ENCODE peak calls at places on chromosomes 4 and X, in four cellular contexts. O is thyroid gland, Q is testis, T is heart right ventricle. N is an unnamed sample.

GRCh38 chr4:95417531-95417930 is 131.2 kb downstream of the UNC5C start:
- DNase-seq in O (no peak), Q (no peak), T (no peak), N (no peak)

GRCh38 chrX:107674480-107675364 is 46.4 kb downstream of the PRPS1 start:
- DNase-seq in O (peak; percentile 49), Q (peak; percentile 59), T (peak; percentile 73), N (peak; percentile 88)

GRCh38 chrX:97123001-97123400 is 239.3 kb downstream of the RPA4 start:
- DNase-seq in O (no peak), Q (no peak), T (no peak), N (no peak)

GRCh38 chrX:9231491-9231890 is 197.6 kb upstream of the FAM9B start:
- DNase-seq in O (no peak), Q (no peak), T (no peak), N (no peak)

GRCh38 chrX:53116101-53116500 is 22.2 kb downstream of the KANTR start:
- DNase-seq in O (no peak), Q (peak; percentile 43), T (peak; percentile 10), N (no peak)

GRCh38 chrX:3550160-3550765 is 163.2 kb downstream of the PRKX start:
- DNase-seq in O (peak; percentile 3), Q (no peak), T (no peak), N (no peak)

GRCh38 chrX:318068-318738 is 393 bp downstream of the GTPBP6 start:
- DNase-seq in O (peak; percentile 99), Q (peak; percentile 99), T (peak; percentile 98), N (peak; percentile 99)

GRCh38 chr4:120452006-120452405 is 385.4 kb upstream of the MAD2L1 start:
- DNase-seq in O (no peak), Q (no peak), T (no peak), N (no peak)

GRCh38 chr4:112296949-112297483 is at the start of gene ALPK1:
- DNase-seq in O (no peak), Q (no peak), T (no peak), N (no peak)

GRCh38 chr4:54898941-54899340 is 226.5 kb downstream of the KDR start:
- DNase-seq in O (no peak), Q (no peak), T (no peak), N (no peak)

GRCh38 chrX:85851418-85851817 is 195.9 kb downstream of the CHM start:
- DNase-seq in O (peak; percentile 58), Q (peak; percentile 15), T (no peak), N (no peak)

DNA sequence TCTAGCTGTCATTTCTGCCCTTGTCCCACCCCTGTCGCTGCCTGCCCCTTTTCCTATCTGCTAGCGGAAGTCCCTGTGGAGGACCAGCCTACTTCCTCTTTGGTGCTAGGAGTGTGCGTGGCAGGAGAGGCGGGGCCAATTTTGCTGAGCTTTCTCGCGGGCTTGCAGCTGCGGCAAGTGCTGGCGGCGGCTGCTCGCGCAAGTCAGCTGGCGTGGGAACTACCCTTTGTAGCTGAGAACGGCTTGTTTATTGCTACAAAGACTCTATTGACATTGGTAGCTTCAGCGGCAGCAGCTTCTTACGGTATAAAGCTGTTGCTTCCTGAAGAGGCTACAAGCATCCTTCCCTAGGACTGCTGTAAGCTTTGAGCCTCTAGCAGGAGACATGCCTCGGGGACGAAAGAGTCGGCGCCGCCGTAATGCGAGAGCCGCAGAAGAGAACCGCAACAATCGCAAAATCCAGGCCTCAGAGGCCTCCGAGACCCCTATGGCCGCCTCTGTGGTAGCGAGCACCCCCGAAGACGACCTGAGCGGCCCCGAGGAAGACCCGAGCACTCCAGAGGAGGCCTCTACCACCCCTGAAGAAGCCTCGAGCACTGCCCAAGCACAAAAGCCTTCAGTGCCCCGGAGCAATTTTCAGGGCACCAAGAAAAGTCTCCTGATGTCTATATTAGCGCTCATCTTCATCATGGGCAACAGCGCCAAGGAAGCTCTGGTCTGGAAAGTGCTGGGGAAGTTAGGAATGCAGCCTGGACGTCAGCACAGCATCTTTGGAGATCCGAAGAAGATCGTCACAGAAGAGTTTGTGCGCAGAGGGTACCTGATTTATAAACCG is at the start of gene MAGEH1:
- DNase-seq in O (peak; percentile 83), Q (peak; percentile 92), T (peak; percentile 87), N (peak; percentile 85)
- H3K27ac ChIP-seq in O (peak within 1 kb of the TSS; percentile 71), Q (peak within 1 kb of the TSS; percentile 86), T (peak within 1 kb of the TSS; percentile 81), N (peak within 1 kb of the TSS; percentile 85)

GRCh38 chrX:23344208-23344903 is 9.7 kb downstream of the PTCHD1 start:
- DNase-seq in O (no peak), Q (no peak), T (no peak), N (no peak)

GRCh38 chrX:23338334-23338733 is 3.7 kb downstream of the PTCHD1 start:
- DNase-seq in O (no peak), Q (no peak), T (no peak), N (no peak)

GRCh38 chrX:23344904-23345271 is 10.2 kb downstream of the PTCHD1 start:
- DNase-seq in O (no peak), Q (no peak), T (no peak), N (no peak)

DNA sequence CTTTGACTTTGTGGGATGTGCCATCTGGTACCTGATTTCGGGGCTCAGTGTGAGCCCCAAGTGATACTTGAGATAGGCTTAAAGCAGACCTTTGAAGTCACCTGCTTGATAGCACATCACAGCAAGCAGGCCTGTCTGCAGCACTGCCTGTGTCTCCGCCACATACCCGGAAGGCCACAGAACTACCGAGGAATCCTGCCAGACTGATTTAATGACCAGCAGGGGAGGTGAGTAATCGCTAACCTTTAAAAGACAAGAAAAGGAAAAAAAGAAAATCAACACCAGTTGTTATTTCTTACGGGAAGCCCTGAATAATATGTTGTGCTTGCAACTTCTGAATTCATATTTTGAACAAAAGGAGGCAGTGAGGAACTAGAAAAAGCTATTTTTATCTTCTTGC is 6.8 kb downstream of the PTCHD1 start:
- DNase-seq in O (peak; percentile 2), Q (no peak), T (no peak), N (no peak)
- H3K27ac ChIP-seq in O (no peak overlapping the region), Q (no peak overlapping the region), T (no peak overlapping the region), N (no peak overlapping the region)

GRCh38 chr4:8370106-8370787 is 70.3 kb downstream of the ACOX3 start:
- DNase-seq in O (no peak), Q (no peak), T (no peak), N (no peak)

GRCh38 chr4:8372506-8373070 is 67.9 kb downstream of the ACOX3 start:
- DNase-seq in O (no peak), Q (no peak), T (peak; percentile 35), N (no peak)

GRCh38 chr4:8369426-8370105 is 71.0 kb downstream of the ACOX3 start:
- DNase-seq in O (no peak), Q (no peak), T (no peak), N (no peak)

GRCh38 chr4:8371251-8371995 is 69.1 kb downstream of the ACOX3 start:
- DNase-seq in O (no peak), Q (no peak), T (no peak), N (no peak)

DNA sequence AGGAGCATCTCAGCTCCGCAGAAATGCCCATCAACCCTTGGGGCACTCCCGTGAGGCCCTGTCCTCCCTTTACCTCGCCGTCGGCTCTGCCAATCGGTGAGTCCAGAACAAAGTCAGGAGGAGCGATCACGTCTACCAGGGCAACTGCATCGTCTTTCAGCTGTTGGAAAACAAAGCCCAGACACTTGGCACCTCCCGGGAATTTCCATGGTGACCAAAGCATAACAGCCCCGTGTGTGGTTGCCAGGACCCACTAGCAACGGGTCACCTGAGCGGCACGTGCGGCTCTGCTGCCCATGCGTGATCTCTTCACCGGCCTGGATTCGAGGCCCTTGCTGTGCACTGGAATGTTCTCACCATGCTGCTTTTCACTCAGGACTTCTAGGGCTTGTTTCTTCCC is 69.7 kb downstream of the ACOX3 start:
- DNase-seq in O (peak; percentile 96), Q (no peak), T (peak; percentile 78), N (no peak)
- H3K27ac ChIP-seq in O (peak overlapping the region; percentile 76), Q (no peak overlapping the region), T (peak overlapping the region; percentile 80), N (no peak overlapping the region)

DNA sequence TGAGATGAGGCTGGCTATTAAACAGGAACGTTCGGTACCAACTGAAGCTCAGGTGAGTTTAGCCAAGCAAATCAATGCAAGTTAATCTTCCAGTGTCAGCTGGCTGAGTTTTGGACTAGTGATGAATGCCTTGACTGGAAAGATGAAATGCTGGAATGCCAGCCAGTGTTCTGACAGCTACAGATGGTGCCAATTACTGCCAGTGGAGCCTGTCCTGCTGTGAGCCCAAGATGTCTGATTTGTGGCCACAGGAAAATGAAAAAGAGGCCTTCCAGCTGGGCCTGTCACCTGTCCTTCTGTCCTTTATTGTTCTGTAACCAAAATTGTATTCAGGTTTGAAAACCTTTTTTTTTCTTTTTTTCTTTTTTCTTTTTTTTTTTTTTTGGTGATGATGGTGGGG is 223.1 kb downstream of the AFF2 start:
- DNase-seq in O (no peak), Q (no peak), T (no peak), N (no peak)
- H3K27ac ChIP-seq in O (no peak overlapping the region), Q (no peak overlapping the region), T (no peak overlapping the region), N (no peak overlapping the region)

GRCh38 chrX:38817004-38817703 is 15.9 kb downstream of the MID1IP1 start:
- DNase-seq in O (peak; percentile 57), Q (peak; percentile 41), T (peak; percentile 64), N (peak; percentile 36)
- H3K27ac ChIP-seq in O (no peak overlapping the region), Q (no peak overlapping the region), T (peak overlapping the region; percentile 44), N (no peak overlapping the region)

DNA sequence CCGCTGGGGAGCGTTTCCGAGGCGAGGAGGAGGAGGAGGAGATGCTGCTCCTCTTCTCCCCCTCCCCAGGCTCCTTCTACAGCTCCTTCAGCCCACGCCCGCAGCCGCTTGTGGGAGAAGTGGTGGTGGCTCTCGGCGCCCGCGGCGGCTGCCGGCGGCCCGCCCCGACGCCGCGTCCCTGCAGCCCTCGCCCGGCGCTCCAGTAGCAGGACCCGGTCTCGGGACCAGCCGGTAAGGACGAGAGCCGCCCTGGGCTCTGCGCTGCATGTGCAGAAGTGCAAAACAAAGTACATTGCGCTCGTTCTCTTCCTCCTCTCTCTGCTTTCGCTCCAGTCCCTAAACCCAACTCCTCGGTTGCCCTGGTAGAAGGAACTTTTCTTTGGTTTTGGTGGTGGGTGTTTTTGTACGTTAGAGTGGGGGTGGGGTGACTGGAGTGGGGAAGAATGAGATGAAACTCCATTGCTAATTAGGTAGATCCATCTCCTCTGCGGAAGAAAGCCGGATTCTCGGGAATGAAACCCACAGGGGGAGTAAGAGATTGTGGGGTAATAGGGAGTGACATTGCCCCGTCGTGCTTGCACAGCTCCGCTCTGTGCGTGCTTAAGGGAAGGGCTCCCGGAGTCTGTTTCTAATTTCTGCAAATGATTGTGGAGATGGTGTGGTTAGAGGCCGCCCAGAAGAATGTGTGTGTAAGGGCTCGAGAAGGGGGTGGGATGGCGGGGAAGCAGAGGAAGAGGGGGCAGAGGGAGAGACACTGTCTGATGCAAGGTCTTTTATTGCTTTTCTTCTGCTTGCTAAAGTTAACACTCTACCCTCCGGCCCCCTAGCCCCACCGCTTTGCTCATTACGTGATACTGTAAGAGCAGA is 677 bp downstream of the PTPN13 start:
- DNase-seq in O (peak; percentile 48), Q (peak; percentile 68), T (peak; percentile 17), N (peak; percentile 45)
- H3K27ac ChIP-seq in O (peak overlapping the region; percentile 89), Q (peak overlapping the region; percentile 93), T (peak overlapping the region; percentile 77), N (peak overlapping the region; percentile 90)

DNA sequence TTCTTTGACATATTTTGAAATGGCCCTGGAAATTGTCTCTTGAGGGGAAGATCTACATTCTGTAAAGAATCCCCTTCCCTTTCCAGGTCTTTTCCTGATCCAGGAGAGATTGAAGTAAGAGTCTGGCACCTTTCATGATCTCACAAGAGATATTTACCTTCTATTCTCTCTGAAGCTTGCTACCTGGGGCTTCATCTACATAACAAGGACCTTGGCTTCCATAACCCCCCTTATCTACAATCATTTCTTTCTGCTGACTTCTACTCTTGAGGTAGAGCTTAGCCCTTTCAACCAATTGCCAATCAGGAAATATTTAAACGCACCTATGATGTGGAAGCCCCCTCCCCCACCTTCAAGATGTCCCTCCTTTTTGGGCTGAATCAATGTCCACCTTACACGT is 383.7 kb upstream of the MAGEB18 start:
- DNase-seq in O (no peak), Q (no peak), T (no peak), N (no peak)
- H3K27ac ChIP-seq in O (no peak overlapping the region), Q (no peak overlapping the region), T (no peak overlapping the region), N (no peak overlapping the region)

N was measured in tibial artery.